ENCODE peak calls at places on chromosomes 13 and 19, in five cellular contexts. H, K, P, V and A are unnamed samples.

GRCh38 chr13:21986602-21987001 is 315.7 kb downstream of the FGF9 start:
- DNase-seq in H (peak; percentile 75), K (no peak), P (peak; percentile 63), V (peak; percentile 20), A (no peak)

GRCh38 chr13:113806104-113806471 is 47.1 kb downstream of the TMEM255B start:
- DNase-seq in H (peak; percentile 4), K (no peak), P (no peak), V (no peak), A (no peak)

GRCh38 chr13:22967669-22968068 is 213.1 kb upstream of the SGCG start:
- DNase-seq in H (no peak), K (no peak), P (no peak), V (no peak), A (no peak)

GRCh38 chr13:75929074-75929473 is 292.9 kb downstream of the LMO7 start:
- DNase-seq in H (no peak), K (no peak), P (no peak), V (no peak), A (no peak)

GRCh38 chr13:43054803-43055802 is 31.7 kb downstream of the DNAJC15 start:
- DNase-seq in H (no peak), K (no peak), P (peak; percentile 88), V (peak; percentile 61), A (no peak)

GRCh38 chr13:113665582-113666323 is 1.3 kb upstream of the GRK1 start:
- DNase-seq in H (peak; percentile 3), K (no peak), P (no peak), V (no peak), A (no peak)

GRCh38 chr19:3459322-3459881 is 20.9 kb downstream of the SMIM24 start:
- DNase-seq in H (peak; percentile 91), K (no peak), P (peak; percentile 96), V (peak; percentile 94), A (no peak)

GRCh38 chr19:18109363-18109730 is 11.8 kb downstream of the MAST3 start:
- DNase-seq in H (no peak), K (no peak), P (no peak), V (no peak), A (no peak)

GRCh38 chr13:113997845-113998751 is 24.2 kb upstream of the C13orf46 start:
- DNase-seq in H (peak; percentile 64), K (no peak), P (peak; percentile 71), V (peak; percentile 88), A (no peak)

GRCh38 chr13:104286566-104287290 is 1220.5 kb upstream of the SLC10A2 start:
- DNase-seq in H (no peak), K (no peak), P (no peak), V (no peak), A (no peak)

GRCh38 chr19:47707135-47707925 is 5.9 kb upstream of the EHD2 start:
- DNase-seq in H (peak; percentile 66), K (no peak), P (peak; percentile 82), V (peak; percentile 86), A (peak; percentile 54)

DNA sequence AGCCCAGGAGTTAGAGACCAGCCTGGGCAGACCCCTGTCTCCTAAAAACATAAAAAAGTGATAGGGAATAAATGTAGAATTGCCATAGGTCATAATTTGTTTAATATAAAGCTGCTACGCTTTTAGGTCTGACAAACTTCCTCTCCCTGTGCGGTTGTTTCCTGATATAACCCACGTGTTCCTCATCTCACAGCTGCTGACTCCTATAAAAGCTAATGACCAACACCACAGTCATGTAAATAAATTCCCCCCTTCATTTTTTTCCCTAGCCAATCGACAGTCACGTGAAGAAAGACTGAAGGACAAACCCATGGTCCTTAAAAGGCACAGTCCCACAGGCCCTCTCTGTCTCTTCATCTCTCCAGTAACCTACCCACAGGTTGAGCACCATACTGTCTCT is 27.5 kb downstream of the ZNF266 start:
- DNase-seq in H (no peak), K (no peak), P (no peak), V (no peak), A (no peak)
- H3K9me3 ChIP-seq in H (peaks cover 94% of the 10 kb centered on the region), K (peaks cover 54% of the 10 kb centered on the region), P (no peaks in the 10 kb centered on the region), V (no peaks in the 10 kb centered on the region), A (peaks cover 55% of the 10 kb centered on the region)

GRCh38 chr19:57058871-57059270 is 60.9 kb upstream of the USP29 start:
- DNase-seq in H (no peak), K (no peak), P (no peak), V (no peak), A (no peak)

GRCh38 chr19:57053401-57053800 is 66.4 kb upstream of the USP29 start:
- DNase-seq in H (no peak), K (no peak), P (no peak), V (no peak), A (no peak)

GRCh38 chr19:57052102-57052501 is 67.7 kb upstream of the USP29 start:
- DNase-seq in H (peak; percentile 26), K (no peak), P (no peak), V (no peak), A (no peak)

GRCh38 chr19:57056972-57057371 is 62.8 kb upstream of the USP29 start:
- DNase-seq in H (peak; percentile 77), K (no peak), P (peak; percentile 50), V (peak; percentile 0), A (no peak)

GRCh38 chr19:57055956-57056355 is 63.8 kb upstream of the USP29 start:
- DNase-seq in H (no peak), K (no peak), P (no peak), V (no peak), A (no peak)
- H3K9me3 ChIP-seq in H (peaks cover 16% of the 10 kb centered on the region), K (no peaks in the 10 kb centered on the region), P (no peaks in the 10 kb centered on the region), V (no peaks in the 10 kb centered on the region), A (no peaks in the 10 kb centered on the region)

DNA sequence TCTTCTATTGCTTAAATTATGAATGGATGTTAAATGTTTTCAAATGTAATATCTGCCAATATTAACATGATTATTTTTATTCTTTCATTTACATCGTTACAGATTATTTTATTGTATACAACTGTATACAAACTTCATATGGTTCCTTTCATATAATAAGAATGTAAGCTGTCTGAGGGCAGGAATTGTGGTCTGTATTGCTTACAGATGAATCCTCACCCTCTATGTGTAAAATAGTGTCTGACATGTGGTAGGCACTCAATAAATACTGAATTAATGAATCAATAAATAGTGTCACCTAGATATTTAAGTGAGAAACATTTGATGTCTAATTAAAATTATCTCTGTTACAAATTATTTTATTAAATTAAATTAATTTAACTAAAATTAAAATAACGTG is 7.8 kb downstream of the FPR3 start:
- DNase-seq in H (no peak), K (no peak), P (no peak), V (no peak), A (no peak)
- H3K9me3 ChIP-seq in H (no peaks in the 10 kb centered on the region), K (no peaks in the 10 kb centered on the region), P (no peaks in the 10 kb centered on the region), V (no peaks in the 10 kb centered on the region), A (no peaks in the 10 kb centered on the region)

GRCh38 chr19:54574527-54575056 is 1.0 kb downstream of the LILRA2 start:
- DNase-seq in H (no peak), K (no peak), P (no peak), V (no peak), A (no peak)
- H3K9me3 ChIP-seq in H (peaks cover 16% of the 10 kb centered on the region), K (no peaks in the 10 kb centered on the region), P (no peaks in the 10 kb centered on the region), V (no peaks in the 10 kb centered on the region), A (no peaks in the 10 kb centered on the region)

DNA sequence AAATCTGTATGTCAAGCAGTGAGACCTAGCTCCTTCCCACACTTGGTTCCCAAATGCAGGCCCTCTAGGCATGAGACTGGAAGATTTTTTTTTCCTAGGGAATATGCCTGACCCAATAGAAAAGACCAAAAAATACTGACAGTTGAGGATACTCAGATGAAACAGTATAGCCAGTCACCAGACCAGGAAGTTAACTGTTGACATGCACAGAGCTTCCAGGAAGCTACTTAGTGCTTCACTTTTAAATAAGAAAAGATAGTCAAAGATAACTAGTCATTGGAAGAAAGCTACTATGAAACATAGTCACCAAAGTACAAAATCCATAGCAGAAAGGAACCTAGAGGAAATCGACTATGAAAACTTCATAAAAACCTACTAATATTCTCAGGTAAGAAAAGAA is 32.3 kb downstream of the BRCA2 start:
- DNase-seq in H (no peak), K (no peak), P (no peak), V (no peak), A (no peak)
- H3K9me3 ChIP-seq in H (no peaks in the 10 kb centered on the region), K (no peaks in the 10 kb centered on the region), P (no peaks in the 10 kb centered on the region), V (no peaks in the 10 kb centered on the region), A (no peaks in the 10 kb centered on the region)